ENCODE peak calls at places on chromosomes 1 and 21, in five cellular contexts. W, G, R, U and Y are unnamed samples.
A peak's percentile ranks its signal among the peaks of the same experiment; 100 is the strongest.

GRCh38 chr1:111214086-111214801 is 13.3 kb upstream of the CHI3L2 start:
- DNase-seq in R (no peak), G (no peak), W (no peak), U (no peak), Y (no peak)

GRCh38 chr1:176480750-176481149 is 17.8 kb downstream of the PAPPA2 start:
- DNase-seq in R (no peak), G (no peak), U (no peak), W (no peak), Y (no peak)

GRCh38 chr1:88608139-88608943 is 75.7 kb upstream of the PKN2 start:
- DNase-seq in R (no peak), U (no peak), W (peak; percentile 5), G (peak; percentile 31), Y (no peak)

GRCh38 chr1:55542901-55543504 is 327.8 kb upstream of the USP24 start:
- DNase-seq in G (no peak), U (no peak), W (peak; percentile 91), R (no peak), Y (no peak)

GRCh38 chr21:29237110-29238051 is 61.3 kb upstream of the BACH1 start:
- DNase-seq in G (no peak), R (no peak), U (no peak), W (peak; percentile 52), Y (no peak)

GRCh38 chr1:168636200-168636599 is 59.8 kb downstream of the XCL1 start:
- DNase-seq in U (no peak), G (no peak), R (no peak), W (no peak), Y (no peak)

GRCh38 chr1:44792736-44793502 is 4.9 kb upstream of the BEST4 start:
- DNase-seq in W (no peak), U (no peak), R (no peak), G (no peak), Y (no peak)

GRCh38 chr1:40911105-40911504 is 48.9 kb upstream of the CITED4 start:
- DNase-seq in R (no peak), U (no peak), W (no peak), G (no peak), Y (no peak)

GRCh38 chr1:183025782-183026774 is 2.9 kb downstream of the LAMC1 start:
- DNase-seq in R (no peak), U (no peak), W (no peak), G (no peak), Y (no peak)

GRCh38 chr1:7046891-7047290 is 261.6 kb downstream of the CAMTA1 start:
- DNase-seq in U (no peak), R (no peak), W (peak; percentile 46), G (no peak), Y (no peak)

GRCh38 chr1:157944666-157945280 is 48.7 kb upstream of the KIRREL1 start:
- DNase-seq in U (peak; percentile 41), W (no peak), R (no peak), G (no peak), Y (no peak)

GRCh38 chr1:156642265-156643185 is 608 bp downstream of the BCAN start:
- DNase-seq in W (no peak), U (no peak), R (no peak), G (no peak), Y (no peak)

GRCh38 chr1:40868051-40868723 is 6.0 kb upstream of the CITED4 start:
- DNase-seq in R (no peak), W (peak; percentile 77), U (no peak), G (no peak), Y (no peak)

GRCh38 chr1:19750101-19750881 is 49.4 kb downstream of the TMCO4 start:
- DNase-seq in U (no peak), W (no peak), G (no peak), R (no peak), Y (no peak)

GRCh38 chr1:5810131-5810530 is 182.1 kb downstream of the NPHP4 start:
- DNase-seq in U (no peak), R (no peak), W (no peak), G (no peak), Y (no peak)

GRCh38 chr1:21903638-21904474 is 33.3 kb downstream of the HSPG2 start:
- DNase-seq in W (no peak), R (no peak), G (no peak), U (no peak), Y (no peak)

GRCh38 chr21:16534408-16535099 is 804.8 kb downstream of the USP25 start:
- DNase-seq in G (no peak), U (no peak), W (peak; percentile 85), R (no peak), Y (no peak)

GRCh38 chr1:43454270-43455011 is 710 bp upstream of the HYI start:
- DNase-seq in G (peak; percentile 74), W (peak; percentile 84), R (peak; percentile 26), U (no peak), Y (no peak)

GRCh38 chr1:89996415-89997110 is 1.7 kb downstream of the ZNF326 start:
- DNase-seq in U (no peak), G (no peak), W (no peak), R (no peak), Y (no peak)

GRCh38 chr1:38052750-38053415 is 6.3 kb upstream of the POU3F1 start:
- DNase-seq in U (no peak), G (no peak), R (no peak), W (no peak), Y (no peak)

GRCh38 chr1:212182585-212182984 is 102.6 kb upstream of the PPP2R5A start:
- DNase-seq in U (no peak), R (no peak), G (no peak), W (no peak), Y (no peak)

GRCh38 chr1:162168261-162168660 is 98.8 kb downstream of the NOS1AP start:
- DNase-seq in R (no peak), G (no peak), U (no peak), W (no peak), Y (no peak)

GRCh38 chr1:176033474-176033873 is 173.6 kb downstream of the COP1 start:
- DNase-seq in R (no peak), U (no peak), W (peak; percentile 19), G (peak; percentile 34), Y (no peak)

GRCh38 chr1:85201340-85202091 is 700 bp upstream of the SYDE2 start:
- DNase-seq in W (peak; percentile 44), U (no peak), R (peak; percentile 36), G (no peak), Y (peak; percentile 64)